ENCODE peak calls at places on chromosomes 11 and 22, in seven cellular contexts. W is Caco-2; I is CD8-positive, alpha-beta memory T cell; K is spleen; B is left lung; C is right lobe of liver; Y is CD4-positive, CD25-positive, alpha-beta regulatory T cell. V is an unnamed sample. For H3K4me1 and H3K27me3, the result is how much of the 10 kb centered on the place peaks cover.

GRCh38 chr11:38824573-38824972 is 2226.5 kb upstream of the RAG2 start:
- DNase-seq in W (no peak), I (no peak), K (no peak), B (no peak), C (no peak), Y (no peak), V (no peak)

GRCh38 chr11:3989251-3989650 is 105.3 kb upstream of the RRM1 start:
- DNase-seq in W (no peak), I (no peak), K (no peak), B (peak), C (peak), Y (no peak), V (no peak)

GRCh38 chr11:74449369-74449931 is 17.9 kb downstream of the KCNE3 start:
- DNase-seq in W (peak), I (no peak), K (no peak), B (no peak), C (no peak), Y (peak), V (peak)

GRCh38 chr22:22884010-22884887 is 3.4 kb upstream of the IGLL5 start:
- DNase-seq in W (peak), I (peak), K (no peak), B (no peak), C (peak), Y (peak), V (peak)

GRCh38 chr22:43303166-43303565 is 40.0 kb downstream of the SCUBE1 start:
- DNase-seq in W (no peak), I (no peak), K (no peak), B (peak), C (no peak), Y (no peak), V (no peak)

GRCh38 chr11:73950869-73951710 is at the start of gene DNAJB13:
- DNase-seq in W (peak), I (no peak), K (no peak), B (no peak), C (no peak), Y (no peak), V (peak)

GRCh38 chr11:83272627-83273026 is 13.5 kb downstream of the CCDC90B start:
- DNase-seq in W (no peak), I (no peak), K (no peak), B (no peak), C (no peak), Y (no peak), V (peak)

GRCh38 chr11:117478126-117478856 is 150.6 kb downstream of the CEP164 start:
- DNase-seq in W (no peak), I (no peak), K (no peak), B (no peak), C (no peak), Y (no peak), V (no peak)

GRCh38 chr11:68550485-68550817 is 89.9 kb downstream of the PPP6R3 start:
- DNase-seq in W (no peak), I (no peak), K (no peak), B (no peak), C (no peak), Y (no peak), V (no peak)

GRCh38 chr11:3949132-3949531 is 93.7 kb downstream of the STIM1 start:
- DNase-seq in W (no peak), I (no peak), K (no peak), B (no peak), C (no peak), Y (no peak), V (no peak)

GRCh38 chr11:63573881-63574855 is 11.0 kb upstream of the PLAAT2 start:
- DNase-seq in W (peak), I (no peak), K (no peak), B (no peak), C (no peak), Y (no peak), V (peak)

GRCh38 chr11:107562647-107563208 is 2.8 kb downstream of the ALKBH8 start:
- DNase-seq in W (no peak), I (no peak), K (no peak), B (no peak), C (no peak), Y (no peak), V (no peak)

GRCh38 chr11:70398834-70399680 is 728 bp downstream of the CTTN start:
- DNase-seq in W (no peak), I (no peak), K (peak), B (no peak), C (no peak), Y (no peak), V (no peak)

GRCh38 chr11:63680842-63681207 is 475 bp upstream of the RTN3 start:
- DNase-seq in W (no peak), I (no peak), K (no peak), B (no peak), C (no peak), Y (no peak), V (no peak)

GRCh38 chr22:47161631-47162030 is 399.2 kb downstream of the TBC1D22A start:
- DNase-seq in W (peak), I (no peak), K (peak), B (no peak), C (no peak), Y (no peak), V (peak)

GRCh38 chr11:10606536-10607208 is 38.2 kb upstream of the LYVE1 start:
- DNase-seq in W (no peak), I (no peak), K (no peak), B (no peak), C (no peak), Y (no peak), V (no peak)

GRCh38 chr22:41620646-41621098 is at the start of gene DESI1:
- DNase-seq in W (peak), I (no peak), K (peak), B (no peak), C (no peak), Y (no peak), V (no peak)

GRCh38 chr22:40567106-40567505 is 69.4 kb downstream of the MRTFA start:
- DNase-seq in W (no peak), I (no peak), K (no peak), B (no peak), C (no peak), Y (no peak), V (no peak)

GRCh38 chr11:95087171-95087570 is 2.5 kb upstream of the ENDOD1 start:
- DNase-seq in W (no peak), I (no peak), K (no peak), B (no peak), C (no peak), Y (no peak), V (no peak)

GRCh38 chr11:125990244-125990643 is 44.4 kb downstream of the VSIG10L2 start:
- DNase-seq in W (no peak), I (no peak), K (no peak), B (no peak), C (no peak), Y (no peak), V (no peak)

GRCh38 chr11:83554896-83555295 is 268.7 kb upstream of the CCDC90B start:
- DNase-seq in W (no peak), I (no peak), K (no peak), B (no peak), C (no peak), Y (no peak), V (no peak)

GRCh38 chr11:126886636-126887035 is 113.9 kb downstream of the KIRREL3 start:
- DNase-seq in W (no peak), I (no peak), K (no peak), B (no peak), C (no peak), Y (no peak), V (no peak)

GRCh38 chr22:43537019-43537585 is 125.3 kb downstream of the MPPED1 start:
- DNase-seq in W (no peak), I (no peak), K (no peak), B (no peak), C (no peak), Y (no peak), V (peak)

GRCh38 chr11:37849731-37850130 is 1251.7 kb upstream of the RAG2 start:
- DNase-seq in W (no peak), I (no peak), K (no peak), B (no peak), C (no peak), Y (no peak), V (no peak)

GRCh38 chr11:74141274-74141695 is 29.5 kb downstream of the C2CD3 start:
- DNase-seq in W (no peak), I (no peak), K (no peak), B (no peak), C (no peak), Y (no peak), V (no peak)

GRCh38 chr11:113468666-113469345 is 6.4 kb downstream of the DRD2 start:
- DNase-seq in W (no peak), I (no peak), K (no peak), B (no peak), C (no peak), Y (no peak), V (no peak)

GRCh38 chr11:95138448-95138847 is 48.8 kb downstream of the ENDOD1 start:
- DNase-seq in W (no peak), I (no peak), K (no peak), B (no peak), C (no peak), Y (no peak), V (no peak)

GRCh38 chr11:91776660-91777059 is 448.0 kb upstream of the FAT3 start:
- DNase-seq in W (no peak), I (no peak), K (no peak), B (no peak), C (no peak), Y (no peak), V (no peak)

GRCh38 chr11:122033193-122033592 is 82.8 kb downstream of the BLID start:
- DNase-seq in W (no peak), I (no peak), K (no peak), B (no peak), C (no peak), Y (no peak), V (no peak)

GRCh38 chr11:65861533-65862183 is 1.4 kb downstream of the MUS81 start:
- DNase-seq in W (peak), I (no peak), K (peak), B (peak), C (no peak), Y (no peak), V (no peak)

GRCh38 chr11:75760710-75761493 is 7.7 kb upstream of the DGAT2 start:
- DNase-seq in W (no peak), I (no peak), K (no peak), B (no peak), C (no peak), Y (no peak), V (no peak)

GRCh38 chr11:69102161-69102695 is 53.5 kb downstream of the TPCN2 start:
- DNase-seq in W (no peak), I (no peak), K (no peak), B (peak), C (no peak), Y (no peak), V (no peak)

GRCh38 chr11:73249304-73249703 is 22.8 kb upstream of the P2RY6 start:
- DNase-seq in W (peak), I (no peak), K (no peak), B (no peak), C (no peak), Y (no peak), V (no peak)

GRCh38 chr11:34327804-34328631 is 29.8 kb downstream of the ABTB2 start:
- DNase-seq in W (no peak), I (no peak), K (no peak), B (no peak), C (no peak), Y (no peak), V (no peak)

DNA sequence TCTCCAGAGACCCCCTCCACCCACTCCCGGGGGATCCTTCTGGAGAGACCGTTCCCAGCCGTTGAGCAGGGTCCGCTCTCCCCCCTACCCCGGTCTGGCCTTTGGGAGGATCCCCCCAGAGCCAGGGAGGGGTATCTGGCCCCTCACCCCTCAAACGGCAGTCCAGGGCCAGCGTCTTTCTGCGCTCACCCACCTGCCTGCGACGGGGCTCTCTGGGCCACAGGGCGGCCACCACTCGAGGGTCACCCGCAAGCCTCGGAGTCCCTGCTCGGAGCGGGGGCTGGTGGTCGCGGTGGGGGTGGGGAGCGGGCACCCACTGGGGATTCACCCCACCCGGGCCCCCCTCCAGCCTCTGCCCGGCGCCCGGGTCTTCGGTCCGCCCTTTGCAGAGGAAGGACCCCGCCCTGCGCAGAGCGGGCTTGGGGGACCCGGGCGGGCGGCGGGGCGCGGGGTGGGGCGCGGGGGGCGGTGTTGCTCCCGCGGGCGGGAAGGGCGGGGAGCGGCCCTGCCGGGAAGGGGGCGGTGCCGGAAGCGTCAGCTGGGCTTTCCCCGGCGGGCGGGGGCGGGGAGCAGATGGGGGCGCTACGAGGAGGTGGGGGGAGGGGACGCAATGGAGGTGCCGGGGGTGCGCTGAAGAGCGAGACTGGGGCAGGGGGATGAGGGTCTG is 16.6 kb downstream of the CRELD2 start:
- DNase-seq in W (no peak), I (peak), K (peak), B (peak), C (peak), Y (peak), V (peak)
- H3K4me3 ChIP-seq in W (no peak), I (no peak), K (peak), B (peak), C (peak), Y (no peak), V (peak)

DNA sequence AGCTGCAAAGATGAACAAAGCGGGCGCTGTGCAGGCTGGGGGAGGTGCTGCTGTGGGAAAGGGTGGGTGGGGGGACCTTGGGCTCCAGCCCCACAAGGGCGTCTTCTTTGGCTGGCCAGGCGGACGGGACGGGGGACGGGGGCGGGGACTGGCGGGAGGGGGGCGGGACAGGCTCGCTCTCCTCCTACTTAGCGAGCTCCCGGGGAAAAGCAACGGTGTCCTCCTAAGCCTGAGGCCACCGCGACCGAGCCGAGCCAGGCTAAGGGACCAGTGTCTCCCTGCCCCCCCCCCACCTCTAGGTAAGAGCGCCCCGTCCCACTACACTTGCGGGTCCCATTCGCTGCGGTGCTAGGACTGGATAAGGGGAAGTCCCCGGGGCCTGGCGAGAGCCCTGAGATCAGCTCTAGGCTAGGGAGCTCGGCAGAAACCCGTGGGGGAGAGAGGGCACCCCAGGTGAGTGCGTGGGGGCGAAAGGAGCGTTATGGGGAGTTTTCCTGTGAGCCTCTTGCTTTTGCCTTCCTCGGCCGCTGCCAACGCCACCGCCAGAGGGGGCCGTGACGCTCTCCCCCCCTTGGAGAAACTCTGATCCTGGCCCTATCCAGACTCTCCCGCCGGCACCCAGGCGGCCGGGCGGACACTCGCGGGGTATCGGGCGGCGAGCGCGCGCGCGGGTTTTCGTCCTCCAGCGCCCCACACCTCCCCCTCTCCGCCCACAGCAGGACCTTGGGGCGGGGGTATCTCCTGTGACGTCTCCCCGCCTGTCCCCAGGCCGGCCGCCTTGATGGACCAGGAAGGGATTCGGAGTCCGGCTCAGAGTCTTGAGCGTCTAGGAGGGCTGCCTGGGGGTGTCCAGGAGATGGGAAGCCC is at the start of gene PHLDB1:
- DNase-seq in W (peak), I (peak), K (peak), B (peak), C (peak), Y (peak), V (peak)
- H3K4me1 ChIP-seq in W (under half), I (under half), K (half or more), B (half or more), C (under half), Y (under half), V (under half)

GRCh38 chr22:26986884-26987283 is 329.5 kb downstream of the MIAT start:
- DNase-seq in W (no peak), I (no peak), K (no peak), B (no peak), C (no peak), Y (no peak), V (peak)
- H3K27me3 ChIP-seq in W (under half), I (under half), K (under half), B (under half), C (under half), Y (under half), V (under half)

GRCh38 chr22:39317756-39318506 is 1.5 kb downstream of the RPL3 start:
- DNase-seq in W (no peak), I (no peak), K (no peak), B (no peak), C (no peak), Y (no peak), V (no peak)
- H3K4me3 ChIP-seq in W (peak), I (peak), K (peak), B (peak), C (peak), Y (peak), V (peak)

GRCh38 chr22:31753634-31754471 is at the start of gene DEPDC5:
- DNase-seq in W (peak), I (peak), K (peak), B (peak), C (peak), Y (peak), V (peak)
- H3K4me1 ChIP-seq in W (under half), I (under half), K (half or more), B (under half), C (under half), Y (under half), V (under half)

GRCh38 chr11:45675646-45676045 is 10.2 kb upstream of the CHST1 start:
- DNase-seq in W (no peak), I (no peak), K (peak), B (no peak), C (no peak), Y (no peak), V (no peak)
- H3K27me3 ChIP-seq in W (under half), I (under half), K (under half), B (under half), C (under half), Y (under half), V (under half)

DNA sequence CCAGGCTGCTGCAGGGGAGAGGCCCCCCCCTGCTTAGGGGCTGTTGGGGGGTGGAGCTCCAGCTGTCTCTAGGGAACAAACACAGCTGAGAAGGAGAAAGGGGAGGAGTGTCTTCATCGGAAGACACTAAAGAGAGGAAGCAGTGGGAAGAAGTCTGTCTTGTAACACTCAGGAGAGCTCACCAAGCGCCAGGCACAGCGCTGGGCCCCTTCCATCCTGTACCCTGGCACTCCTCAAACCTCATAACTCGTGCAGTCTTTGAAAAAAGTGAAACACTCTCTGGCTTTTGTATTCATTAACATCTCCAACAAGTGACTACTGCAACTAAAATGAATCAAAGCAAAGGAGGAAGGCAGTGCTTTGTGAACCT is 67.4 kb upstream of the PRDM11 start:
- DNase-seq in W (no peak), I (no peak), K (no peak), B (no peak), C (no peak), Y (no peak), V (no peak)
- H3K4me3 ChIP-seq in W (no peak), I (peak), K (no peak), B (no peak), C (no peak), Y (no peak), V (no peak)

V was measured in SJCRH30.